ENCODE peak calls at places on chromosomes 7 and 10, in five cellular contexts. E is DMS79; W is heart right ventricle; Y is stimulated activated CD8-positive, alpha-beta memory T cell treated with anti-CD3 and anti-CD28 coated beads, Interleukin-15, amount 100 ng/mL, for 1 hour; Z is naive thymus-derived CD4-positive, alpha-beta T cell. U is an unnamed sample.

GRCh38 chr7:76509931-76510877 is at the start of gene UPK3B:
- DNase-seq in E (no peak), W (no peak), Y (no peak), Z (no peak), U (no peak)

GRCh38 chr7:29282819-29283414 is 88.3 kb downstream of the CHN2 start:
- DNase-seq in E (peak), W (no peak), Y (no peak), Z (no peak), U (no peak)

GRCh38 chr10:112695539-112695938 is 248.5 kb downstream of the VTI1A start:
- DNase-seq in E (no peak), W (no peak), Y (no peak), Z (no peak), U (no peak)

GRCh38 chr7:126447984-126448383 is 804.8 kb downstream of the GRM8 start:
- DNase-seq in E (no peak), W (no peak), Y (no peak), Z (no peak), U (no peak)

GRCh38 chr7:29612596-29612995 is 49.0 kb downstream of the PRR15 start:
- DNase-seq in E (no peak), W (no peak), Y (no peak), Z (no peak), U (no peak)

GRCh38 chr10:15106352-15107013 is 9.3 kb downstream of the RPP38 start:
- DNase-seq in E (no peak), W (peak), Y (peak), Z (peak), U (peak)

GRCh38 chr7:36838616-36839015 is 114.3 kb upstream of the AOAH start:
- DNase-seq in E (no peak), W (no peak), Y (no peak), Z (no peak), U (no peak)

GRCh38 chr10:3452683-3453388 is 280.3 kb upstream of the PITRM1 start:
- DNase-seq in E (no peak), W (no peak), Y (no peak), Z (no peak), U (no peak)

GRCh38 chr10:97210576-97210975 is 24.8 kb upstream of the SLIT1 start:
- DNase-seq in E (no peak), W (peak), Y (peak), Z (peak), U (peak)

GRCh38 chr7:100789055-100789454 is 38.3 kb downstream of the EPHB4 start:
- DNase-seq in E (no peak), W (no peak), Y (no peak), Z (no peak), U (no peak)

GRCh38 chr7:142440219-142441073 is 182.6 kb upstream of the PRSS58 start:
- DNase-seq in E (no peak), W (no peak), Y (no peak), Z (no peak), U (no peak)

GRCh38 chr10:77771851-77772250 is 134.2 kb upstream of the KCNMA1 start:
- DNase-seq in E (no peak), W (no peak), Y (no peak), Z (no peak), U (no peak)

GRCh38 chr7:125605241-125605640 is 675.6 kb upstream of the POT1 start:
- DNase-seq in E (no peak), W (no peak), Y (no peak), Z (no peak), U (no peak)

GRCh38 chr7:136618788-136619187 is 249.7 kb upstream of the CHRM2 start:
- DNase-seq in E (no peak), W (no peak), Y (no peak), Z (no peak), U (no peak)

GRCh38 chr10:99457808-99458207 is 27.4 kb upstream of the GOT1 start:
- DNase-seq in E (no peak), W (no peak), Y (no peak), Z (no peak), U (no peak)

GRCh38 chr7:48004023-48004422 is 24.6 kb upstream of the HUS1 start:
- DNase-seq in E (no peak), W (no peak), Y (no peak), Z (no peak), U (no peak)

GRCh38 chr7:138865843-138866242 is 67.8 kb upstream of the ATP6V0A4 start:
- DNase-seq in E (no peak), W (no peak), Y (no peak), Z (peak), U (no peak)

GRCh38 chr10:77405771-77406241 is 231.8 kb downstream of the KCNMA1 start:
- DNase-seq in E (no peak), W (peak), Y (no peak), Z (no peak), U (peak)

GRCh38 chr7:2301510-2301860 is 12.8 kb downstream of the SNX8 start:
- DNase-seq in E (no peak), W (no peak), Y (no peak), Z (no peak), U (no peak)